ENCODE peak calls at places on chromosomes 2 and 18, in nine cellular contexts. One of them, this sample, is unnamed.

GRCh38 chr2:239887604-239888003 is 137.5 kb downstream of the NDUFA10 start:
- DNase-seq in hepatic stellate cell: no peak
- DNase-seq in thoracic aorta: no peak
- DNase-seq in stimulated activated CD8-positive, alpha-beta memory T cell treated with anti-CD3 and anti-CD28 coated beads, Interleukin-2, amount 100 ng/mL, for 48 hours: no peak
- DNase-seq in T-helper 1 cell: no peak
- DNase-seq in PC-3: no peak
- DNase-seq in NCI-H2107: no peak
- DNase-seq in NCI-H1092 treated with DMSO at 0.1 percent for 48 hours: no peak
- DNase-seq in NCI-H446 treated with DMSO at 0.1 percent for 48 hours: no peak
- DNase-seq in this sample: no peak

GRCh38 chr2:47274054-47274779 is 119.1 kb upstream of the STPG4 start:
- DNase-seq in NCI-H1092 treated with DMSO at 0.1 percent for 48 hours: no peak
- DNase-seq in thoracic aorta: no peak
- DNase-seq in PC-3: no peak
- DNase-seq in hepatic stellate cell: peak
- DNase-seq in NCI-H446 treated with DMSO at 0.1 percent for 48 hours: peak
- DNase-seq in stimulated activated CD8-positive, alpha-beta memory T cell treated with anti-CD3 and anti-CD28 coated beads, Interleukin-2, amount 100 ng/mL, for 48 hours: no peak
- DNase-seq in NCI-H2107: no peak
- DNase-seq in T-helper 1 cell: no peak
- DNase-seq in this sample: peak

GRCh38 chr18:3748081-3748480 is 298.1 kb downstream of the TGIF1 start:
- DNase-seq in T-helper 1 cell: no peak
- DNase-seq in stimulated activated CD8-positive, alpha-beta memory T cell treated with anti-CD3 and anti-CD28 coated beads, Interleukin-2, amount 100 ng/mL, for 48 hours: no peak
- DNase-seq in hepatic stellate cell: no peak
- DNase-seq in thoracic aorta: no peak
- DNase-seq in NCI-H446 treated with DMSO at 0.1 percent for 48 hours: no peak
- DNase-seq in NCI-H2107: no peak
- DNase-seq in PC-3: no peak
- DNase-seq in NCI-H1092 treated with DMSO at 0.1 percent for 48 hours: no peak
- DNase-seq in this sample: no peak

GRCh38 chr2:220269421-220269820 is 642.0 kb downstream of the SLC4A3 start:
- DNase-seq in T-helper 1 cell: no peak
- DNase-seq in PC-3: no peak
- DNase-seq in NCI-H446 treated with DMSO at 0.1 percent for 48 hours: peak
- DNase-seq in thoracic aorta: no peak
- DNase-seq in hepatic stellate cell: no peak
- DNase-seq in NCI-H2107: no peak
- DNase-seq in stimulated activated CD8-positive, alpha-beta memory T cell treated with anti-CD3 and anti-CD28 coated beads, Interleukin-2, amount 100 ng/mL, for 48 hours: no peak
- DNase-seq in NCI-H1092 treated with DMSO at 0.1 percent for 48 hours: peak
- DNase-seq in this sample: no peak

GRCh38 chr2:237632991-237633629 is 5.7 kb downstream of the LRRFIP1 start:
- DNase-seq in stimulated activated CD8-positive, alpha-beta memory T cell treated with anti-CD3 and anti-CD28 coated beads, Interleukin-2, amount 100 ng/mL, for 48 hours: no peak
- DNase-seq in PC-3: no peak
- DNase-seq in NCI-H2107: no peak
- DNase-seq in T-helper 1 cell: no peak
- DNase-seq in NCI-H446 treated with DMSO at 0.1 percent for 48 hours: no peak
- DNase-seq in thoracic aorta: no peak
- DNase-seq in NCI-H1092 treated with DMSO at 0.1 percent for 48 hours: no peak
- DNase-seq in hepatic stellate cell: no peak
- DNase-seq in this sample: no peak

GRCh38 chr2:217971166-217971565 is 31.6 kb downstream of the TNS1 start:
- DNase-seq in T-helper 1 cell: no peak
- DNase-seq in hepatic stellate cell: no peak
- DNase-seq in NCI-H1092 treated with DMSO at 0.1 percent for 48 hours: no peak
- DNase-seq in stimulated activated CD8-positive, alpha-beta memory T cell treated with anti-CD3 and anti-CD28 coated beads, Interleukin-2, amount 100 ng/mL, for 48 hours: no peak
- DNase-seq in NCI-H446 treated with DMSO at 0.1 percent for 48 hours: no peak
- DNase-seq in NCI-H2107: no peak
- DNase-seq in PC-3: no peak
- DNase-seq in thoracic aorta: no peak
- DNase-seq in this sample: no peak

GRCh38 chr2:52532956-52533355 is 1234.6 kb upstream of the CHAC2 start:
- DNase-seq in NCI-H446 treated with DMSO at 0.1 percent for 48 hours: no peak
- DNase-seq in T-helper 1 cell: no peak
- DNase-seq in hepatic stellate cell: no peak
- DNase-seq in stimulated activated CD8-positive, alpha-beta memory T cell treated with anti-CD3 and anti-CD28 coated beads, Interleukin-2, amount 100 ng/mL, for 48 hours: no peak
- DNase-seq in NCI-H2107: no peak
- DNase-seq in PC-3: no peak
- DNase-seq in NCI-H1092 treated with DMSO at 0.1 percent for 48 hours: no peak
- DNase-seq in thoracic aorta: no peak
- DNase-seq in this sample: no peak

GRCh38 chr2:81481994-81482368 is 1177.4 kb upstream of the LRRTM1 start:
- DNase-seq in thoracic aorta: no peak
- DNase-seq in PC-3: no peak
- DNase-seq in NCI-H1092 treated with DMSO at 0.1 percent for 48 hours: peak
- DNase-seq in NCI-H2107: no peak
- DNase-seq in T-helper 1 cell: no peak
- DNase-seq in NCI-H446 treated with DMSO at 0.1 percent for 48 hours: peak
- DNase-seq in hepatic stellate cell: no peak
- DNase-seq in stimulated activated CD8-positive, alpha-beta memory T cell treated with anti-CD3 and anti-CD28 coated beads, Interleukin-2, amount 100 ng/mL, for 48 hours: no peak
- DNase-seq in this sample: no peak

GRCh38 chr18:58315041-58315440 is 271.0 kb downstream of the NEDD4L start:
- DNase-seq in NCI-H446 treated with DMSO at 0.1 percent for 48 hours: no peak
- DNase-seq in stimulated activated CD8-positive, alpha-beta memory T cell treated with anti-CD3 and anti-CD28 coated beads, Interleukin-2, amount 100 ng/mL, for 48 hours: no peak
- DNase-seq in PC-3: peak
- DNase-seq in T-helper 1 cell: no peak
- DNase-seq in hepatic stellate cell: no peak
- DNase-seq in NCI-H1092 treated with DMSO at 0.1 percent for 48 hours: no peak
- DNase-seq in NCI-H2107: no peak
- DNase-seq in thoracic aorta: no peak
- DNase-seq in this sample: no peak

This sample was measured in HTR-8/SVneo.